ENCODE peak calls at places on chromosomes 2 and 18, in four cellular contexts. One of them, this sample, is unnamed.
A peak's percentile ranks its signal among the peaks of the same experiment; 100 is the strongest.

GRCh38 chr2:200383380-200384110 is 77.1 kb downstream of the SPATS2L start:
- DNase-seq in K562: no peak
- DNase-seq in WTC11: no peak
- DNase-seq in HepG2: no peak
- DNase-seq in this sample: no peak

GRCh38 chr2:236365258-236366048 is 101.2 kb upstream of the ASB18 start:
- DNase-seq in WTC11: no peak
- DNase-seq in HepG2: no peak
- DNase-seq in K562: no peak
- DNase-seq in this sample: no peak

GRCh38 chr2:45498661-45499550 is 112.2 kb downstream of the SRBD1 start:
- DNase-seq in K562: no peak
- DNase-seq in HepG2: no peak
- DNase-seq in WTC11: no peak
- DNase-seq in this sample: no peak

GRCh38 chr2:171703574-171704347 is 16.5 kb downstream of the DYNC1I2 start:
- DNase-seq in WTC11: no peak
- DNase-seq in HepG2: peak; percentile 53
- DNase-seq in K562: peak; percentile 59
- DNase-seq in this sample: peak; percentile 26

GRCh38 chr2:236985940-236986339 is 99.7 kb upstream of the COPS8 start:
- DNase-seq in K562: no peak
- DNase-seq in WTC11: no peak
- DNase-seq in HepG2: no peak
- DNase-seq in this sample: no peak

GRCh38 chr2:225025917-225026571 is 16.2 kb downstream of the DOCK10 start:
- DNase-seq in HepG2: no peak
- DNase-seq in WTC11: no peak
- DNase-seq in K562: no peak
- DNase-seq in this sample: no peak

GRCh38 chr2:156003780-156004179 is 328.7 kb downstream of the NR4A2 start:
- DNase-seq in K562: no peak
- DNase-seq in WTC11: no peak
- DNase-seq in HepG2: no peak
- DNase-seq in this sample: no peak

GRCh38 chr18:75500510-75500909 is 73.0 kb upstream of the SMIM21 start:
- DNase-seq in WTC11: no peak
- DNase-seq in K562: no peak
- DNase-seq in HepG2: no peak
- DNase-seq in this sample: no peak

GRCh38 chr2:85753525-85754312 is at the start of gene ATOH8:
- DNase-seq in HepG2: peak; percentile 67
- DNase-seq in WTC11: peak; percentile 75
- DNase-seq in K562: peak; percentile 14
- DNase-seq in this sample: peak; percentile 48

GRCh38 chr2:26647981-26648380 is 6.8 kb upstream of the CIB4 start:
- DNase-seq in K562: no peak
- DNase-seq in WTC11: no peak
- DNase-seq in HepG2: no peak
- DNase-seq in this sample: no peak

GRCh38 chr2:47118581-47118980 is 36.5 kb downstream of the STPG4 start:
- DNase-seq in WTC11: no peak
- DNase-seq in HepG2: no peak
- DNase-seq in K562: no peak
- DNase-seq in this sample: no peak

GRCh38 chr18:69720422-69720821 is 227.3 kb downstream of the CD226 start:
- DNase-seq in K562: no peak
- DNase-seq in HepG2: no peak
- DNase-seq in WTC11: no peak
- DNase-seq in this sample: no peak

GRCh38 chr18:12843420-12844346 is 40.4 kb downstream of the PTPN2 start:
- DNase-seq in WTC11: no peak
- DNase-seq in HepG2: no peak
- DNase-seq in K562: peak; percentile 36
- DNase-seq in this sample: no peak

GRCh38 chr2:151239624-151240023 is 22.0 kb downstream of the RBM43 start:
- DNase-seq in K562: no peak
- DNase-seq in HepG2: no peak
- DNase-seq in WTC11: no peak
- DNase-seq in this sample: no peak

GRCh38 chr2:121707920-121708361 is 28.7 kb downstream of the NIFK start:
- DNase-seq in HepG2: peak; percentile 43
- DNase-seq in WTC11: no peak
- DNase-seq in K562: no peak
- DNase-seq in this sample: no peak

GRCh38 chr2:238313991-238314350 is 6.3 kb upstream of the TRAF3IP1 start:
- DNase-seq in HepG2: no peak
- DNase-seq in WTC11: no peak
- DNase-seq in K562: no peak
- DNase-seq in this sample: no peak

GRCh38 chr2:121809607-121810006 is 54.2 kb downstream of the TSN start:
- DNase-seq in HepG2: peak; percentile 79
- DNase-seq in WTC11: no peak
- DNase-seq in K562: no peak
- DNase-seq in this sample: no peak

GRCh38 chr2:148930046-148930775 is 55.2 kb downstream of the KIF5C start:
- DNase-seq in HepG2: no peak
- DNase-seq in WTC11: no peak
- DNase-seq in K562: no peak
- DNase-seq in this sample: no peak

GRCh38 chr2:241456546-241456945 is 51.8 kb downstream of the STK25 start:
- DNase-seq in HepG2: no peak
- DNase-seq in WTC11: no peak
- DNase-seq in K562: no peak
- DNase-seq in this sample: no peak
- TF ChIP-seq ELF4 in HepG2: no peak
- TF ChIP-seq ELF4 in WTC11: no peak
- TF ChIP-seq ELF4 in K562: no peak
- TF ChIP-seq ELF4 in this sample: no peak

GRCh38 chr2:61438670-61439069 is 32.2 kb downstream of the USP34 start:
- DNase-seq in HepG2: no peak
- DNase-seq in K562: no peak
- DNase-seq in WTC11: no peak
- DNase-seq in this sample: no peak

GRCh38 chr2:61439241-61440002 is 31.5 kb downstream of the USP34 start:
- DNase-seq in HepG2: no peak
- DNase-seq in WTC11: no peak
- DNase-seq in K562: no peak
- DNase-seq in this sample: no peak

GRCh38 chr2:61448229-61448628 is 22.7 kb downstream of the USP34 start:
- DNase-seq in K562: peak; percentile 63
- DNase-seq in HepG2: no peak
- DNase-seq in WTC11: no peak
- DNase-seq in this sample: no peak

DNA sequence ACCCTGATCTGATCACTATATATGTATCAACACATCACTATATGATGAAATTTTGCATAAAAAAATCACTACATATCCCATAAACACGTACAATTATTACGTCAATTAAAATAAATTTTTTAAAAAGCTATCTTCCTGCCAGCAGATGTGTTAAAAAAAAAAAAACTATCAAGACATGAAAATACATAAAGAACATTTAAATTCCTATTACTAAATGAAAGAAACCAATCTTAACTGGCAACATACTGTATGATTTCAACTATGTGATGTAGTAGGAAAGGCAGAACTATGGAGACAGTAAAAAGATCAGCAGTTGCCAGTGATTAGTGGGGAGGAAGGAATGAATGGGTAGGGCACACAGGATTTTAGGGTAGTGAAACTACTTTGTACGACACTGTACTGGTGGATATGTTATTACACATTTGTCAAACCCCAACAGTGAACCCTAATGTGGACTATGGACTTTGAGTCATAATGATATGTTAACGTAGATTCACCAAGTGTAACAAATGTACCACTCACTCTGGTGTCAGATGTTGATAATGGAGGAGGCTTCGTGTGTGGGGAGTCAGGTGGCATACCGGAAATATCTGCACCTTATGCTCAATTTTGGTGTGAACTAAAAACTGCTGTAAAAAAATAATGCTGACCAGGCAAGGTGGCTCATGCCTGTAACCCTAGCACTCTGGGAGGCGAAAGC is 27.4 kb downstream of the USP34 start:
- DNase-seq in HepG2: peak; percentile 92
- DNase-seq in WTC11: no peak
- DNase-seq in K562: no peak
- DNase-seq in this sample: no peak
- TF ChIP-seq SP1 in HepG2: no peak
- TF ChIP-seq SP1 in WTC11: no peak
- TF ChIP-seq SP1 in K562: no peak
- TF ChIP-seq SP1 in this sample: no peak

GRCh38 chr2:34578641-34579040 is 979.5 kb upstream of the FAM98A start:
- DNase-seq in WTC11: no peak
- DNase-seq in HepG2: no peak
- DNase-seq in K562: no peak
- DNase-seq in this sample: no peak
- TF ChIP-seq ELF4 in WTC11: no peak
- TF ChIP-seq ELF4 in HepG2: no peak
- TF ChIP-seq ELF4 in K562: no peak
- TF ChIP-seq ELF4 in this sample: no peak

DNA sequence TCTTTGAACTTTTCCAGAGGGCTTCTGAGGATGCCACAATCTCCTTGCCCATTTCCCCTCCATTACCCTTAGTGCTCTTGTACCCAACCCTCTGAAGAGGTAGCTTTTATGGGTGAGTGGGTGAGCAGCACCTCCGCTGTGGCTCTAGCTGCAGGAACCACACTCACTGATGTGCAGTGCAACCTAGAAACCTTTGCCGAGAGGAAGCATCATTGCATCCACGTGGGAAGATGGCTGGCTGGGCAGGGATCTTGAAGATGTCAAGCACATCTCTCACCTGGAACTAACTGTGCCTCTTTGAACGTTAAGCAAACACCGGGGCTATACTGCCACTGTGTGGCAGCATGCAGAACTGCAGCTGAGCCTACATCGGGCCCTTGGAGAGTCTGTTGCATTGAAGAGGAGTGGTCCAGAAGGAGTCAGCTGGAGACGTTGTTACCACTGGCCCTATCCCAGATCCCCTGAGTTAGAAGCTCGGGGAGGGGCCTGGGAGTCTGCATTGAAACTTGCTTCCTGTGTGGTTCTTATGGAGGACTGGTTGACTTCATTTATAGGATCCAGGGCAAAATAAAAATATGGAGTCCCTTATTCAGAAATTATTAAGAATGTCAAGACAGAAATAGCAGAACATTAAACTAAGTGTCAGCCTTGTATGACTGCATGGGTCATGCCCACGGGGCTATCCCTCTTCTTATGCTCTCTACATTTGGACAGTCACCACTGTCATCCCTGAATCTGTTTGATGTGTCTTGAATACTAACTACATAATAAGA is 28.7 kb downstream of the IGFBP5 start:
- DNase-seq in WTC11: peak; percentile 89
- DNase-seq in HepG2: peak; percentile 64
- DNase-seq in K562: peak; percentile 75
- DNase-seq in this sample: peak; percentile 77
- TF ChIP-seq SP1 in WTC11: peak; percentile 31
- TF ChIP-seq SP1 in HepG2: no peak
- TF ChIP-seq SP1 in K562: no peak
- TF ChIP-seq SP1 in this sample: no peak

GRCh38 chr18:11419336-11419735 is 190.1 kb upstream of the SLC35G4 start:
- DNase-seq in HepG2: no peak
- DNase-seq in WTC11: no peak
- DNase-seq in K562: no peak
- DNase-seq in this sample: no peak
- TF ChIP-seq ELF4 in HepG2: no peak
- TF ChIP-seq ELF4 in WTC11: no peak
- TF ChIP-seq ELF4 in K562: no peak
- TF ChIP-seq ELF4 in this sample: no peak

GRCh38 chr2:233940376-233941276 is 23.5 kb downstream of the TRPM8 start:
- DNase-seq in WTC11: no peak
- DNase-seq in HepG2: no peak
- DNase-seq in K562: no peak
- DNase-seq in this sample: no peak
- TF ChIP-seq SP1 in WTC11: no peak
- TF ChIP-seq SP1 in HepG2: no peak
- TF ChIP-seq SP1 in K562: no peak
- TF ChIP-seq SP1 in this sample: no peak

GRCh38 chr18:50307738-50308470 is 20.4 kb upstream of the CXXC1 start:
- DNase-seq in HepG2: peak; percentile 85
- DNase-seq in K562: peak; percentile 84
- DNase-seq in WTC11: peak; percentile 92
- DNase-seq in this sample: peak; percentile 89
- TF ChIP-seq ELF4 in HepG2: no peak
- TF ChIP-seq ELF4 in K562: no peak
- TF ChIP-seq ELF4 in WTC11: no peak
- TF ChIP-seq ELF4 in this sample: no peak

GRCh38 chr2:177127821-177128220 is 84.8 kb upstream of the HNRNPA3 start:
- DNase-seq in K562: no peak
- DNase-seq in HepG2: no peak
- DNase-seq in WTC11: no peak
- DNase-seq in this sample: no peak
- TF ChIP-seq SP1 in K562: no peak
- TF ChIP-seq SP1 in HepG2: no peak
- TF ChIP-seq SP1 in WTC11: no peak
- TF ChIP-seq SP1 in this sample: no peak

GRCh38 chr2:215454519-215454918 is 18.7 kb upstream of the FN1 start:
- DNase-seq in HepG2: peak; percentile 52
- DNase-seq in K562: peak; percentile 44
- DNase-seq in WTC11: no peak
- DNase-seq in this sample: peak; percentile 48
- TF ChIP-seq ELF4 in HepG2: no peak
- TF ChIP-seq ELF4 in K562: no peak
- TF ChIP-seq ELF4 in WTC11: no peak
- TF ChIP-seq ELF4 in this sample: no peak

GRCh38 chr2:16683576-16683975 is 17.9 kb upstream of the CYRIA start:
- DNase-seq in HepG2: no peak
- DNase-seq in K562: no peak
- DNase-seq in WTC11: no peak
- DNase-seq in this sample: no peak
- TF ChIP-seq SP1 in HepG2: no peak
- TF ChIP-seq SP1 in K562: no peak
- TF ChIP-seq SP1 in WTC11: no peak
- TF ChIP-seq SP1 in this sample: no peak

This sample was measured in HEK293T.